ENCODE peak calls at places on chromosomes 1 and 21, in seven cellular contexts. H, T, F, E, J, N and L are unnamed samples. For H3K4me1, the result is how much of the 10 kb centered on the place peaks cover.

GRCh38 chr1:110024613-110025012 is 9.8 kb upstream of the STRIP1 start:
- DNase-seq in N (no peak), T (no peak), H (no peak), J (no peak), F (no peak), E (no peak), L (no peak)

GRCh38 chr1:222525956-222526355 is 21.9 kb downstream of the HHIPL2 start:
- DNase-seq in T (no peak), J (no peak), H (no peak), F (no peak), N (no peak), E (no peak), L (no peak)

GRCh38 chr1:9536301-9536700 is 3.0 kb upstream of the SLC25A33 start:
- DNase-seq in E (no peak), J (no peak), N (no peak), T (no peak), F (no peak), H (no peak), L (no peak)

GRCh38 chr1:44283524-44284173 is 70.4 kb downstream of the DMAP1 start:
- DNase-seq in E (no peak), H (no peak), F (no peak), N (no peak), T (no peak), J (no peak), L (no peak)

GRCh38 chr1:204410764-204411450 is 710 bp downstream of the PPP1R15B start:
- DNase-seq in T (no peak), E (no peak), N (no peak), H (peak), J (no peak), F (peak), L (peak)

GRCh38 chr1:204479387-204480136 is 15.0 kb downstream of the PIK3C2B start:
- DNase-seq in J (no peak), N (no peak), E (no peak), F (no peak), T (no peak), H (no peak), L (no peak)

GRCh38 chr1:70465911-70466310 is 54.8 kb downstream of the CTH start:
- DNase-seq in T (no peak), H (no peak), N (no peak), F (no peak), E (no peak), J (no peak), L (no peak)

GRCh38 chr1:148166558-148167492 is 14.7 kb upstream of the NBPF11 start:
- DNase-seq in T (no peak), E (no peak), H (no peak), F (no peak), N (no peak), J (no peak), L (no peak)

GRCh38 chr1:2645776-2646175 is 13.0 kb upstream of the MMEL1 start:
- DNase-seq in E (no peak), J (peak), H (no peak), N (peak), F (peak), T (no peak), L (no peak)

GRCh38 chr1:155171836-155172731 is 1.0 kb downstream of the KRTCAP2 start:
- DNase-seq in E (no peak), H (no peak), N (no peak), J (peak), F (no peak), T (no peak), L (no peak)

GRCh38 chr1:73998348-73998959 is 199.5 kb downstream of the LRRIQ3 start:
- DNase-seq in N (no peak), F (no peak), J (no peak), H (no peak), E (no peak), T (no peak), L (no peak)

GRCh38 chr21:32812035-32812434 is 40.5 kb upstream of the PAXBP1 start:
- DNase-seq in E (no peak), J (no peak), N (no peak), F (no peak), H (no peak), T (no peak), L (no peak)

GRCh38 chr1:6367381-6368007 is 26.1 kb downstream of the ACOT7 start:
- DNase-seq in E (no peak), N (no peak), T (no peak), H (no peak), F (no peak), J (no peak), L (no peak)

GRCh38 chr21:42991992-42992740 is 17.8 kb downstream of the PKNOX1 start:
- DNase-seq in H (peak), T (peak), J (peak), E (no peak), N (no peak), F (no peak), L (no peak)

GRCh38 chr1:230542054-230542453 is 100.2 kb upstream of the COG2 start:
- DNase-seq in H (no peak), N (no peak), J (no peak), E (no peak), T (no peak), F (no peak), L (peak)

GRCh38 chr1:208652300-208653160 is 408.3 kb upstream of the PLXNA2 start:
- DNase-seq in T (peak), E (no peak), J (no peak), N (no peak), F (peak), H (peak), L (no peak)

GRCh38 chr1:156909671-156910070 is 10.8 kb upstream of the LRRC71 start:
- DNase-seq in J (no peak), T (no peak), H (no peak), N (no peak), E (no peak), F (no peak), L (no peak)

GRCh38 chr1:231232870-231233734 is 7.9 kb upstream of the GNPAT start:
- DNase-seq in J (no peak), F (no peak), E (no peak), N (no peak), T (no peak), H (no peak), L (no peak)

GRCh38 chr21:35204850-35205564 is 155.9 kb upstream of the RUNX1 start:
- DNase-seq in T (peak), F (no peak), N (peak), E (peak), H (peak), J (peak), L (peak)

GRCh38 chr1:3170566-3171453 is 101.8 kb downstream of the PRDM16 start:
- DNase-seq in H (peak), J (no peak), F (peak), T (peak), N (peak), E (no peak), L (no peak)

GRCh38 chr1:17795081-17795809 is 40.1 kb downstream of the ACTL8 start:
- DNase-seq in H (no peak), E (no peak), J (no peak), T (no peak), N (no peak), F (no peak), L (no peak)

GRCh38 chr1:231062500-231063270 is 22.6 kb upstream of the FAM89A start:
- DNase-seq in T (no peak), F (no peak), J (no peak), N (no peak), E (no peak), H (no peak), L (no peak)

GRCh38 chr1:203156280-203156679 is 19.3 kb downstream of the MYBPH start:
- DNase-seq in H (no peak), J (no peak), E (no peak), F (no peak), N (no peak), T (no peak), L (no peak)

GRCh38 chr1:113782451-113782850 is 23.2 kb upstream of the PHTF1 start:
- DNase-seq in N (no peak), F (no peak), H (no peak), T (no peak), E (no peak), J (no peak), L (no peak)
- H3K4me1 ChIP-seq in N (under half), F (under half), H (under half), T (under half), E (half or more), J (half or more), L (half or more)

DNA sequence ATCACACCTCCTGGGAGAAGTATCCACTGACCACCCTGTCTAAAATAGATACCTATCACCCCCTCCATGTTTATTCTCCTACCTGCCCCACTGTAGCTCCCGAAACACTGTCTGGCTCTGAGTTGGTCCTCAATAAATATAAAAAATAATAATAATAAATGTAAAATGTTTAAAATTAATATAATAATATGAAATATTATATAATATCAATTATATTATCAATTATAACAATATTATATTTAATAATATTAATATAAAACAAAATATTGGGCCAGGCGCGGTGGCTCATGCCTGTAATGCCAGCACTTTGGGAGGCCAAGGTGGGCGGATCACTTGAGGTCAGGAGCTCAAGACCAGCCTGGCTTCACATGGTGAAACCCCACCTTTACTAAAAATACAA is 52.3 kb upstream of the TIAM1 start:
- DNase-seq in F (no peak), H (no peak), E (no peak), N (no peak), J (no peak), T (no peak), L (no peak)
- H3K4me1 ChIP-seq in F (under half), H (under half), E (under half), N (under half), J (under half), T (under half), L (under half)

GRCh38 chr1:39107891-39108290 is 81.7 kb downstream of the NDUFS5 start:
- DNase-seq in T (no peak), E (no peak), N (no peak), F (no peak), H (no peak), J (no peak), L (no peak)
- H3K4me1 ChIP-seq in T (under half), E (under half), N (under half), F (under half), H (under half), J (under half), L (under half)

GRCh38 chr1:41366428-41367101 is 5.3 kb downstream of the FOXO6 start:
- DNase-seq in T (no peak), J (peak), N (no peak), F (no peak), E (peak), H (no peak), L (peak)
- H3K4me1 ChIP-seq in T (under half), J (under half), N (under half), F (under half), E (under half), H (under half), L (under half)

GRCh38 chr21:41932191-41932575 is 21.6 kb downstream of the C2CD2 start:
- DNase-seq in E (no peak), H (no peak), J (peak), F (no peak), T (peak), N (no peak), L (no peak)
- H3K4me1 ChIP-seq in E (under half), H (under half), J (under half), F (under half), T (under half), N (under half), L (under half)

GRCh38 chr1:244559561-244559960 is 93.4 kb upstream of the DESI2 start:
- DNase-seq in E (no peak), H (no peak), N (no peak), J (no peak), T (no peak), F (no peak), L (no peak)
- H3K4me1 ChIP-seq in E (under half), H (under half), N (under half), J (under half), T (under half), F (under half), L (under half)

DNA sequence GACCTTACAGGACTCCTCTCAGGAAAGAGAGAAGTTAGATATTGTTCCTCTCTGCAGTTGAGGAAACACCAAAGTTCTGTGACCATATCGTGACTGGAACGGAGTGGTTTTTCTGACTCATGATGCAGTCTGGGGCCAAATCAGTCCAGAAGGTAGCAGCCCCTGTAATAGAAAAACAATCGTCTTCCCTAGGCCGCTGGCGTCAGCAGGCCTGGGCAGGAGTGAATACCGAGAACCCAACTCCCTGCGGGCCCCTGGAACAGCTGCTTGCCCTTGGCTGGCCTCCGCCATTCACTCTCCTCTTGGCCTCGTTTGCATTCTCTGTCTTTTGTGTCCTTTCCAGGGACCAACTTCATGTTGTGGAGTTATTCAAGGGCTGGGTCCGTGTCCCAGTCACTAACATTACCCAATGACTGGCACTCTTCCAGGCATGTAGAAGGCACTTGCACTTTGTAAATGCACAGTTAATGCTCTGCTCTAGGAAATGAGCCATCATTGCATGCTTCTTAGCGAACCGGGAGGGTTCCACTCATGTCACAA is 10.9 kb upstream of the CD101 start:
- DNase-seq in N (peak), H (no peak), E (no peak), J (no peak), F (no peak), T (peak), L (no peak)
- H3K4me1 ChIP-seq in N (under half), H (under half), E (under half), J (under half), F (under half), T (under half), L (under half)

GRCh38 chr1:184479435-184480202 is 92.8 kb downstream of the C1orf21 start:
- DNase-seq in H (no peak), N (no peak), E (no peak), F (no peak), T (no peak), J (no peak), L (no peak)

GRCh38 chr1:184483101-184483813 is 96.4 kb downstream of the C1orf21 start:
- DNase-seq in N (no peak), T (peak), J (no peak), E (no peak), H (peak), F (no peak), L (no peak)

GRCh38 chr1:184485731-184486723 is 99.2 kb downstream of the C1orf21 start:
- DNase-seq in J (no peak), H (no peak), E (no peak), F (no peak), T (no peak), N (no peak), L (no peak)

GRCh38 chr1:184480711-184481110 is 93.9 kb downstream of the C1orf21 start:
- DNase-seq in F (no peak), E (no peak), H (no peak), J (no peak), N (no peak), T (no peak), L (no peak)

GRCh38 chr1:184482113-184482512 is 95.3 kb downstream of the C1orf21 start:
- DNase-seq in H (peak), F (no peak), N (no peak), J (no peak), E (no peak), T (peak), L (no peak)
- H3K4me1 ChIP-seq in H (under half), F (under half), N (under half), J (under half), E (under half), T (under half), L (under half)